ENCODE peak calls at places on chromosomes 12 and 14, in seven cellular contexts. H, E, I, U, C, V and A are unnamed samples.
A peak's percentile ranks its signal among the peaks of the same experiment; 100 is the strongest.

GRCh38 chr12:118061876-118062791 is 1.2 kb upstream of the WSB2 start:
- DNase-seq in H (no peak), E (no peak), I (peak; percentile 55), U (peak; percentile 49), C (peak; percentile 38), V (peak; percentile 73), A (peak; percentile 50)

GRCh38 chr14:22555573-22556011 is 33.4 kb downstream of the DAD1 start:
- DNase-seq in H (no peak), E (no peak), I (no peak), U (peak; percentile 35), C (no peak), V (no peak), A (no peak)

GRCh38 chr12:55978393-55978792 is 4.5 kb downstream of the RAB5B start:
- DNase-seq in H (no peak), E (no peak), I (no peak), U (no peak), C (no peak), V (no peak), A (no peak)

GRCh38 chr14:23931705-23932314 is 21.8 kb upstream of the DHRS4 start:
- DNase-seq in H (no peak), E (no peak), I (no peak), U (no peak), C (no peak), V (no peak), A (no peak)

GRCh38 chr14:100384819-100385813 is 62.0 kb downstream of the SLC25A47 start:
- DNase-seq in H (no peak), E (no peak), I (no peak), U (no peak), C (no peak), V (peak; percentile 50), A (no peak)

GRCh38 chr14:91419044-91419397 is 1.4 kb upstream of the CCDC88C start:
- DNase-seq in H (no peak), E (no peak), I (no peak), U (no peak), C (no peak), V (no peak), A (no peak)

GRCh38 chr12:42744539-42745156 is 155.1 kb upstream of the PRICKLE1 start:
- DNase-seq in H (no peak), E (no peak), I (no peak), U (no peak), C (no peak), V (no peak), A (no peak)

GRCh38 chr14:85241022-85241880 is 288.7 kb upstream of the FLRT2 start:
- DNase-seq in H (no peak), E (peak; percentile 23), I (no peak), U (no peak), C (no peak), V (no peak), A (no peak)

GRCh38 chr12:110245278-110245868 is 35.7 kb upstream of the ATP2A2 start:
- DNase-seq in H (peak; percentile 38), E (no peak), I (peak; percentile 81), U (peak; percentile 63), C (peak; percentile 33), V (no peak), A (peak; percentile 55)

GRCh38 chr12:45789025-45789424 is 59.5 kb downstream of the ARID2 start:
- DNase-seq in H (peak; percentile 52), E (no peak), I (no peak), U (no peak), C (no peak), V (no peak), A (no peak)

GRCh38 chr14:75409425-75410205 is 18.2 kb upstream of the JDP2 start:
- DNase-seq in H (no peak), E (peak; percentile 47), I (no peak), U (no peak), C (no peak), V (no peak), A (no peak)

GRCh38 chr12:121822393-121823100 is 18.7 kb downstream of the SETD1B start:
- DNase-seq in H (no peak), E (peak; percentile 11), I (no peak), U (no peak), C (no peak), V (no peak), A (no peak)

GRCh38 chr12:31002361-31002725 is 71.3 kb upstream of the DDX11 start:
- DNase-seq in H (no peak), E (no peak), I (no peak), U (no peak), C (no peak), V (no peak), A (no peak)

GRCh38 chr12:69417231-69417630 is 53.0 kb upstream of the FRS2 start:
- DNase-seq in H (no peak), E (no peak), I (no peak), U (no peak), C (no peak), V (no peak), A (no peak)

GRCh38 chr12:69417741-69418167 is 52.4 kb upstream of the FRS2 start:
- DNase-seq in H (no peak), E (no peak), I (no peak), U (no peak), C (no peak), V (no peak), A (no peak)

GRCh38 chr12:69419701-69420100 is 50.5 kb upstream of the FRS2 start:
- DNase-seq in H (no peak), E (no peak), I (no peak), U (no peak), C (no peak), V (no peak), A (no peak)

GRCh38 chr12:69412655-69413054 is 53.1 kb downstream of the YEATS4 start:
- DNase-seq in H (no peak), E (no peak), I (no peak), U (no peak), C (no peak), V (no peak), A (no peak)

DNA sequence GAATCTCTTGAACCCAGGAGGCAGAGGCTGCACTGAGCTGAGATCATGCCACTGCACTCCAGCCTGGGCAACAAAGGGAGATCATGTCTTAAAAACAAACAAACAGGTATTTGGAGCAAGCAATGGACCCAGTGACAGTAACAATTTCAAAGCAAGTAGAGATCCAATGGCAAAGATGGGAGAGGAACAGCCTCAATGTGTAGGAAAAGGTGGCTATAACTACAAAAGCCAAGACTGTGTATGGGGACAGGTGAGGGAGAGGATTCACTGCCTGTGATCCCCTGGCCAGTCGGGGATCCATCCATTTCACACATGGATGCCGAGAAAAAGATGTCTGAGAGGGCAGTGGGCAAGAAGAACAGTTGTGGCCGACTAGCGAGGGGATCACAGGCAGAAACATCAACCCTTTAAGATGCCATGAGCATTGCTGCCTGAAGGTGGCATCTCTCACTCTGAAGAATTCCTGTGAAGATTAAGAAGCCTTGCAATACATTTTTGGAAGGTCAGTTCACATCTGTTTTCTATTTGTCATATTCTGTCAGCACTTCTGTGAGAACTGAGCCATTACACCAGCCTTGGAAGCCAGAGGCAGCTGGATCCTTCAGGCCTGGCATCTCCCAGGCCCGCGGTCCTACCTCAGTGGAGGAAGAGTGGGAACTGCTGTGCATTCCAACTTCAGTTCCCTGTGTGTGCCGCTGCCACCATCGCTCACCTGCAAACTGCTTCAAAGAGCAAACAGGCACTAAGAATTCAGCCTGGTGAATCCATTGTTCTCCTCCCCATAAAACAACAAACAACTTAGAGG is 54.5 kb upstream of the FRS2 start:
- DNase-seq in H (peak; percentile 72), E (peak; percentile 34), I (peak; percentile 42), U (peak; percentile 30), C (peak; percentile 6), V (peak; percentile 40), A (peak; percentile 22)
- TF ChIP-seq CTCF in H (peak; percentile 82), E (peak; percentile 81), I (peak; percentile 63), U (peak; percentile 29), C (peak; percentile 50), V (peak; percentile 74), A (peak; percentile 40)

GRCh38 chr12:6356374-6356820 is 14.5 kb upstream of the TNFRSF1A start:
- DNase-seq in H (no peak), E (no peak), I (no peak), U (no peak), C (no peak), V (no peak), A (no peak)

GRCh38 chr12:6352198-6353173 is 10.6 kb upstream of the TNFRSF1A start:
- DNase-seq in H (no peak), E (no peak), I (no peak), U (no peak), C (no peak), V (no peak), A (no peak)

GRCh38 chr12:6354539-6355393 is 12.9 kb upstream of the TNFRSF1A start:
- DNase-seq in H (no peak), E (no peak), I (no peak), U (no peak), C (no peak), V (no peak), A (no peak)

GRCh38 chr12:6358886-6359285 is 16.5 kb downstream of the SCNN1A start:
- DNase-seq in H (no peak), E (no peak), I (no peak), U (no peak), C (no peak), V (no peak), A (no peak)

GRCh38 chr12:6355491-6356373 is 13.9 kb upstream of the TNFRSF1A start:
- DNase-seq in H (no peak), E (no peak), I (no peak), U (no peak), C (no peak), V (no peak), A (no peak)
- TF ChIP-seq CTCF in H (no peak), E (no peak), I (no peak), U (no peak), C (peak; percentile 15), V (no peak), A (no peak)

GRCh38 chr12:113386866-113387566 is 16.7 kb downstream of the SDS start:
- DNase-seq in H (no peak), E (no peak), I (no peak), U (peak; percentile 31), C (no peak), V (no peak), A (peak; percentile 16)

GRCh38 chr12:113387631-113388030 is 16.1 kb downstream of the SDS start:
- DNase-seq in H (no peak), E (no peak), I (no peak), U (peak; percentile 23), C (no peak), V (no peak), A (no peak)

GRCh38 chr12:113385282-113385882 is 18.3 kb downstream of the SDS start:
- DNase-seq in H (no peak), E (no peak), I (no peak), U (peak; percentile 51), C (no peak), V (no peak), A (no peak)

GRCh38 chr12:113382206-113382605 is 21.5 kb downstream of the SDS start:
- DNase-seq in H (no peak), E (no peak), I (no peak), U (no peak), C (no peak), V (no peak), A (no peak)

DNA sequence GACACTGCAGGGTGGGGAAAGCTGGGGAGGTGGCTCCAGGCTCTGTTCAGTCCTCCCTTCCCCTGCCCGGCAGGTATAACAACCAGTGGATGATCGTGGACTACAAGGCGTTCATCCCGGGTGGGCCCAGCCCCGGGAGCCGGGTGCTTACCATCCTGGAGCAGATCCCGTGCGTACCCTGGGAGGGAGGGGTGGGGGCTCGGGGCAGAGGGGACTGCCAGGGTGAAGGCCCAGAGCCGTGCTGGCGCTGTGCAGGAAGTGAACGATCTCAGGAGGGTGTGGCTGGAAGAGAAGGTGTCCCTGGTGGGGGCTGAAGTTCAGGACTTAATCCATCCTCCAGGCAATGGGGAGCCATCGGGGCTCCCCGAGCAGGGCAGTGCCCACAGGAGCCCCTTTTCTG is 18.9 kb downstream of the SDS start:
- DNase-seq in H (no peak), E (no peak), I (no peak), U (peak; percentile 31), C (no peak), V (no peak), A (no peak)
- TF ChIP-seq CTCF in H (no peak), E (no peak), I (no peak), U (no peak), C (no peak), V (no peak), A (no peak)

GRCh38 chr14:87712386-87713113 is 280.4 kb downstream of the GALC start:
- DNase-seq in H (no peak), E (no peak), I (no peak), U (no peak), C (no peak), V (no peak), A (no peak)
- TF ChIP-seq CTCF in H (no peak), E (no peak), I (no peak), U (no peak), C (no peak), V (no peak), A (no peak)